ENCODE peak calls at places on chromosomes 4 and X, in nine cellular contexts. U is BE2C; T is astrocyte of the spinal cord; A is NCI-H345; N is activated gamma-delta T cell treated with Interleukin-2 at 50 U/mL for 16 hours; Z is activated CD4-positive, CD25-positive, alpha-beta regulatory T cell; S is cardiac fibroblast; W is CD4-positive, alpha-beta T cell; P is RWPE1. R is an unnamed sample.

GRCh38 chr4:78058591-78059523 is 1.7 kb downstream of the FRAS1 start:
- DNase-seq in U (peak), T (peak), A (peak), N (no peak), Z (no peak), S (peak), W (no peak), P (peak), R (peak)

GRCh38 chr4:60948008-60948407 is 252.1 kb upstream of the ADGRL3 start:
- DNase-seq in U (no peak), T (peak), A (no peak), N (no peak), Z (no peak), S (peak), W (no peak), P (peak), R (no peak)

GRCh38 chr4:34649716-34650115 is 1594.6 kb downstream of the ARAP2 start:
- DNase-seq in U (no peak), T (no peak), A (no peak), N (no peak), Z (no peak), S (no peak), W (no peak), P (no peak), R (no peak)

GRCh38 chr4:102169345-102169744 is 175.9 kb downstream of the SLC39A8 start:
- DNase-seq in U (peak), T (peak), A (peak), N (no peak), Z (no peak), S (peak), W (no peak), P (no peak), R (peak)

GRCh38 chrX:67612231-67612630 is 68.4 kb downstream of the AR start:
- DNase-seq in U (no peak), T (peak), A (no peak), N (no peak), Z (no peak), S (peak), W (no peak), P (no peak), R (peak)

GRCh38 chrX:153614818-153615217 is 15.9 kb upstream of the CCNQ start:
- DNase-seq in U (no peak), T (no peak), A (no peak), N (no peak), Z (no peak), S (no peak), W (no peak), P (no peak), R (no peak)

GRCh38 chrX:105837227-105837626 is 14.9 kb downstream of the NRK start:
- DNase-seq in U (no peak), T (peak), A (peak), N (no peak), Z (no peak), S (peak), W (no peak), P (peak), R (no peak)

GRCh38 chrX:63889001-63889400 is 104.0 kb upstream of the ARHGEF9 start:
- DNase-seq in U (no peak), T (peak), A (no peak), N (no peak), Z (no peak), S (peak), W (no peak), P (no peak), R (no peak)

GRCh38 chrX:132294776-132295495 is 75.7 kb upstream of the RAP2C start:
- DNase-seq in U (no peak), T (no peak), A (no peak), N (no peak), Z (no peak), S (no peak), W (no peak), P (no peak), R (no peak)

GRCh38 chrX:112380541-112381278 is 298.1 kb upstream of the TRPC5 start:
- DNase-seq in U (no peak), T (no peak), A (no peak), N (no peak), Z (no peak), S (no peak), W (no peak), P (no peak), R (no peak)

GRCh38 chr4:120056249-120056648 is 10.4 kb downstream of the MAD2L1 start:
- DNase-seq in U (no peak), T (peak), A (no peak), N (no peak), Z (no peak), S (peak), W (no peak), P (no peak), R (no peak)

GRCh38 chr4:86935499-86935832 is 655 bp downstream of the AFF1 start:
- DNase-seq in U (peak), T (no peak), A (no peak), N (peak), Z (no peak), S (no peak), W (no peak), P (no peak), R (no peak)

GRCh38 chrX:75957107-75957610 is 172.1 kb upstream of the MAGEE2 start:
- DNase-seq in U (no peak), T (no peak), A (no peak), N (no peak), Z (no peak), S (no peak), W (no peak), P (no peak), R (no peak)

GRCh38 chrX:110964761-110965160 is 131.2 kb upstream of the PAK3 start:
- DNase-seq in U (no peak), T (no peak), A (peak), N (no peak), Z (no peak), S (no peak), W (no peak), P (no peak), R (no peak)

GRCh38 chr4:4288098-4288497 is 1.9 kb downstream of the LYAR start:
- DNase-seq in U (no peak), T (no peak), A (no peak), N (no peak), Z (no peak), S (no peak), W (no peak), P (no peak), R (no peak)

GRCh38 chr4:83691998-83692397 is 156.1 kb downstream of the GPAT3 start:
- DNase-seq in U (no peak), T (no peak), A (no peak), N (no peak), Z (no peak), S (no peak), W (no peak), P (no peak), R (no peak)

GRCh38 chrX:151711154-151711553 is 4.7 kb upstream of the FATE1 start:
- DNase-seq in U (no peak), T (no peak), A (no peak), N (no peak), Z (no peak), S (no peak), W (no peak), P (no peak), R (no peak)

GRCh38 chr4:188550296-188550695 is 411.1 kb downstream of the TRIML1 start:
- DNase-seq in U (no peak), T (peak), A (no peak), N (no peak), Z (no peak), S (peak), W (no peak), P (no peak), R (no peak)

GRCh38 chr4:66964467-66964866 is 580.8 kb downstream of the CENPC start:
- DNase-seq in U (no peak), T (no peak), A (no peak), N (no peak), Z (no peak), S (no peak), W (no peak), P (no peak), R (no peak)

GRCh38 chr4:127732623-127733199 is 2.5 kb downstream of the SLC25A31 start:
- DNase-seq in U (no peak), T (peak), A (peak), N (no peak), Z (no peak), S (peak), W (no peak), P (peak), R (peak)

GRCh38 chr4:31100551-31100950 is 380.4 kb downstream of the PCDH7 start:
- DNase-seq in U (no peak), T (no peak), A (no peak), N (no peak), Z (no peak), S (no peak), W (no peak), P (no peak), R (no peak)